ENCODE peak calls at places on chromosomes 7 and 10, in eight cellular contexts. W, Q, A, B, C, N, R and S are unnamed samples. For H3K27me3, the result is how much of the 10 kb centered on the place peaks cover.

GRCh38 chr10:100562806-100563293 is 27.1 kb downstream of the HIF1AN start:
- DNase-seq in W (peak), Q (no peak), A (peak), B (peak), C (peak), N (peak), R (no peak), S (peak)

GRCh38 chr7:56174346-56175085 is 58.3 kb upstream of the NUPR2 start:
- DNase-seq in W (no peak), Q (no peak), A (no peak), B (no peak), C (no peak), N (no peak), R (no peak), S (no peak)

GRCh38 chr7:148856891-148857290 is 27.2 kb downstream of the EZH2 start:
- DNase-seq in W (peak), Q (no peak), A (peak), B (peak), C (no peak), N (no peak), R (no peak), S (no peak)

GRCh38 chr7:157442993-157443831 is 106.4 kb downstream of the DNAJB6 start:
- DNase-seq in W (no peak), Q (no peak), A (no peak), B (no peak), C (no peak), N (no peak), R (no peak), S (no peak)

GRCh38 chr10:3754727-3755439 is 30.1 kb downstream of the KLF6 start:
- DNase-seq in W (peak), Q (peak), A (peak), B (peak), C (no peak), N (no peak), R (no peak), S (no peak)

GRCh38 chr10:340646-341045 is 205.4 kb downstream of the ZMYND11 start:
- DNase-seq in W (no peak), Q (no peak), A (no peak), B (no peak), C (no peak), N (no peak), R (no peak), S (no peak)

GRCh38 chr7:140605337-140605736 is 35.3 kb downstream of the DENND2A start:
- DNase-seq in W (no peak), Q (no peak), A (peak), B (peak), C (no peak), N (peak), R (no peak), S (no peak)

GRCh38 chr10:64458341-64458740 is 937.1 kb downstream of the REEP3 start:
- DNase-seq in W (no peak), Q (no peak), A (no peak), B (no peak), C (no peak), N (no peak), R (no peak), S (no peak)

GRCh38 chr7:42831051-42831952 is 80.6 kb downstream of the C7orf25 start:
- DNase-seq in W (peak), Q (peak), A (peak), B (peak), C (peak), N (peak), R (peak), S (no peak)

GRCh38 chr7:136566491-136566890 is 302.0 kb upstream of the CHRM2 start:
- DNase-seq in W (no peak), Q (no peak), A (no peak), B (no peak), C (no peak), N (no peak), R (no peak), S (no peak)

GRCh38 chr10:32786968-32787367 is 171.1 kb downstream of the ITGB1 start:
- DNase-seq in W (no peak), Q (no peak), A (no peak), B (no peak), C (no peak), N (no peak), R (no peak), S (no peak)

GRCh38 chr7:130943336-130943901 is 209.4 kb upstream of the KLF14 start:
- DNase-seq in W (peak), Q (peak), A (peak), B (peak), C (no peak), N (no peak), R (no peak), S (no peak)

GRCh38 chr10:52499281-52499680 is 185.2 kb downstream of the DKK1 start:
- DNase-seq in W (no peak), Q (no peak), A (no peak), B (no peak), C (no peak), N (no peak), R (no peak), S (no peak)

GRCh38 chr7:104264281-104264680 is 56.5 kb upstream of the ORC5 start:
- DNase-seq in W (peak), Q (no peak), A (peak), B (peak), C (no peak), N (no peak), R (no peak), S (no peak)

GRCh38 chr10:24453404-24453830 is 244.5 kb downstream of the KIAA1217 start:
- DNase-seq in W (no peak), Q (no peak), A (peak), B (peak), C (no peak), N (no peak), R (no peak), S (no peak)

GRCh38 chr7:139936760-139937310 is 107.8 kb downstream of the TBXAS1 start:
- DNase-seq in W (peak), Q (no peak), A (peak), B (peak), C (no peak), N (no peak), R (no peak), S (no peak)

GRCh38 chr10:22560391-22561239 is 153.8 kb downstream of the PIP4K2A start:
- DNase-seq in W (no peak), Q (no peak), A (no peak), B (no peak), C (no peak), N (peak), R (no peak), S (no peak)

GRCh38 chr10:89269822-89270483 is 18.4 kb upstream of the LIPA start:
- DNase-seq in W (no peak), Q (no peak), A (no peak), B (no peak), C (no peak), N (no peak), R (no peak), S (no peak)

GRCh38 chr7:37083311-37084096 is 359.2 kb upstream of the AOAH start:
- DNase-seq in W (no peak), Q (no peak), A (peak), B (peak), C (no peak), N (no peak), R (no peak), S (no peak)

GRCh38 chr10:104273899-104274575 is 5.1 kb downstream of the GSTO2 start:
- DNase-seq in W (no peak), Q (no peak), A (no peak), B (no peak), C (no peak), N (no peak), R (no peak), S (no peak)

GRCh38 chr7:116443101-116443523 is 56.4 kb upstream of the CAV2 start:
- DNase-seq in W (peak), Q (no peak), A (peak), B (peak), C (no peak), N (no peak), R (no peak), S (no peak)

GRCh38 chr7:101410743-101411476 is 48.2 kb downstream of the COL26A1 start:
- DNase-seq in W (no peak), Q (peak), A (no peak), B (no peak), C (peak), N (peak), R (no peak), S (peak)

GRCh38 chr10:32957341-32958084 is 517 bp downstream of the ITGB1 start:
- DNase-seq in W (peak), Q (peak), A (no peak), B (no peak), C (peak), N (peak), R (peak), S (peak)

GRCh38 chr7:82234457-82235049 is 209.0 kb downstream of the CACNA2D1 start:
- DNase-seq in W (no peak), Q (peak), A (peak), B (peak), C (no peak), N (peak), R (no peak), S (no peak)

GRCh38 chr7:31850601-31851000 is 163.6 kb downstream of the PPP1R17 start:
- DNase-seq in W (no peak), Q (no peak), A (peak), B (no peak), C (peak), N (peak), R (no peak), S (no peak)

GRCh38 chr10:68992721-68993440 is 4.3 kb downstream of the KIFBP start:
- DNase-seq in W (peak), Q (no peak), A (peak), B (peak), C (no peak), N (no peak), R (no peak), S (no peak)

GRCh38 chr10:130206216-130206737 is 70.1 kb downstream of the GLRX3 start:
- DNase-seq in W (no peak), Q (no peak), A (no peak), B (no peak), C (no peak), N (no peak), R (no peak), S (no peak)

GRCh38 chr10:101781984-101782810 is 1.0 kb downstream of the NPM3 start:
- DNase-seq in W (no peak), Q (no peak), A (no peak), B (no peak), C (no peak), N (no peak), R (no peak), S (no peak)

GRCh38 chr10:79404231-79404609 is 41.2 kb downstream of the ZCCHC24 start:
- DNase-seq in W (peak), Q (no peak), A (peak), B (peak), C (no peak), N (peak), R (peak), S (no peak)

GRCh38 chr10:128526793-128527375 is 400.7 kb upstream of the MKI67 start:
- DNase-seq in W (no peak), Q (no peak), A (no peak), B (no peak), C (no peak), N (no peak), R (no peak), S (no peak)

DNA sequence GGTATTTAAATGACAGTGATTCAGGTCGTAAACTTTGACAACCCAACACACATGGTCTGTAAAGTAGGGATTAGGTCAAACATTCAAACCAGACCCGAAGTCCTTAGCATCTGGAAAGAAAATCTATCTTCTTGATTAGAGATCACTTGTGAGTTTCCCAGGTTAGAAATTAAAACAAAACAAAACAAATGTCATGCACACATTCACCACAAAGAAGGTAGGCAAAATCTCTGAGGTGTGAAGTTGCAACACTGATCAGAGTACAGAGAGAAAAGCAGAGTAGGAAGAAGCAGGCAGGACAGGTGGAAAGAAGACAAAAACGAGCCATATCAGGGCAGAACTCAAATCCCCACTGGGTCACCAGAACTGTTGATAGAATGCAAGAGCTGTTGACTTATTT is 102.8 kb upstream of the THSD7A start:
- DNase-seq in W (no peak), Q (no peak), A (no peak), B (no peak), C (no peak), N (no peak), R (no peak), S (no peak)
- H3K4me3 ChIP-seq in W (no peak), Q (no peak), A (no peak), B (no peak), C (no peak), N (no peak), R (no peak), S (no peak)

GRCh38 chr10:84548869-84549268 is 220.5 kb downstream of the CCSER2 start:
- DNase-seq in W (no peak), Q (no peak), A (no peak), B (no peak), C (no peak), N (peak), R (no peak), S (peak)

GRCh38 chr10:84545651-84546050 is 217.3 kb downstream of the CCSER2 start:
- DNase-seq in W (no peak), Q (no peak), A (no peak), B (no peak), C (no peak), N (no peak), R (no peak), S (no peak)

GRCh38 chr10:84549368-84549767 is 221.0 kb downstream of the CCSER2 start:
- DNase-seq in W (no peak), Q (no peak), A (no peak), B (no peak), C (no peak), N (no peak), R (no peak), S (no peak)

GRCh38 chr10:84543948-84544347 is 215.6 kb downstream of the CCSER2 start:
- DNase-seq in W (peak), Q (no peak), A (peak), B (no peak), C (no peak), N (no peak), R (no peak), S (no peak)

GRCh38 chr10:84546609-84547008 is 218.2 kb downstream of the CCSER2 start:
- DNase-seq in W (no peak), Q (no peak), A (no peak), B (no peak), C (no peak), N (no peak), R (no peak), S (no peak)
- H3K27me3 ChIP-seq in W (under half), Q (under half), A (under half), B (under half), C (under half), N (under half), R (under half), S (under half)

DNA sequence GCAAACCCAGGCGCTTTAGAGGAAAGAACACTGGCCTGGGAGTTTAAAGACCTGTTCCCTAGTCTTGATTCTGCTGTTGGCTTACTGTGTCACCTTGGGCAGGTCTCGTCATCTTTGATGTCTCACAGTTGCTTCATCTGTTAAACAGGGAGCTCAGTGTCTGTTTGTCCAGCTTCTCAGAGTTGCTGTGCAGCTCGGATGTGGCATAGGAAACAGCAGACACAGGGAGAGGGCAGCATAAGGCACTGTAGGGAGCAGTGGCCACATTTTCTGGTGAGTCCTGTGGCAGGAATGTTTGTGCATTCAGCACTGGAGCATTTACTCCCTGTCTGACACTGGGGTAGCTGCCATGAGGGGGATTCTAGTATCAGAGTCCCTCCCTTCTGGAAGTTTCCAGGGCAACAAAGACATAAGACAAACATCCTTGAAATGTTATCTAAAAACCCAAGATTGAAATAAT is 2.0 kb downstream of the REPIN1 start:
- DNase-seq in W (no peak), Q (no peak), A (peak), B (peak), C (no peak), N (peak), R (no peak), S (no peak)
- H3K4me3 ChIP-seq in W (no peak), Q (no peak), A (no peak), B (peak), C (no peak), N (no peak), R (no peak), S (peak)

GRCh38 chr10:132836248-132836831 is 50.4 kb upstream of the NKX6-2 start:
- DNase-seq in W (no peak), Q (no peak), A (no peak), B (no peak), C (no peak), N (no peak), R (no peak), S (no peak)

GRCh38 chr10:132833421-132834111 is 47.6 kb upstream of the NKX6-2 start:
- DNase-seq in W (no peak), Q (no peak), A (no peak), B (no peak), C (no peak), N (no peak), R (no peak), S (no peak)

GRCh38 chr10:132834311-132834761 is 48.4 kb upstream of the NKX6-2 start:
- DNase-seq in W (no peak), Q (no peak), A (no peak), B (no peak), C (no peak), N (no peak), R (no peak), S (no peak)

GRCh38 chr10:132835848-132836233 is 49.9 kb upstream of the NKX6-2 start:
- DNase-seq in W (no peak), Q (no peak), A (no peak), B (no peak), C (no peak), N (no peak), R (no peak), S (no peak)

DNA sequence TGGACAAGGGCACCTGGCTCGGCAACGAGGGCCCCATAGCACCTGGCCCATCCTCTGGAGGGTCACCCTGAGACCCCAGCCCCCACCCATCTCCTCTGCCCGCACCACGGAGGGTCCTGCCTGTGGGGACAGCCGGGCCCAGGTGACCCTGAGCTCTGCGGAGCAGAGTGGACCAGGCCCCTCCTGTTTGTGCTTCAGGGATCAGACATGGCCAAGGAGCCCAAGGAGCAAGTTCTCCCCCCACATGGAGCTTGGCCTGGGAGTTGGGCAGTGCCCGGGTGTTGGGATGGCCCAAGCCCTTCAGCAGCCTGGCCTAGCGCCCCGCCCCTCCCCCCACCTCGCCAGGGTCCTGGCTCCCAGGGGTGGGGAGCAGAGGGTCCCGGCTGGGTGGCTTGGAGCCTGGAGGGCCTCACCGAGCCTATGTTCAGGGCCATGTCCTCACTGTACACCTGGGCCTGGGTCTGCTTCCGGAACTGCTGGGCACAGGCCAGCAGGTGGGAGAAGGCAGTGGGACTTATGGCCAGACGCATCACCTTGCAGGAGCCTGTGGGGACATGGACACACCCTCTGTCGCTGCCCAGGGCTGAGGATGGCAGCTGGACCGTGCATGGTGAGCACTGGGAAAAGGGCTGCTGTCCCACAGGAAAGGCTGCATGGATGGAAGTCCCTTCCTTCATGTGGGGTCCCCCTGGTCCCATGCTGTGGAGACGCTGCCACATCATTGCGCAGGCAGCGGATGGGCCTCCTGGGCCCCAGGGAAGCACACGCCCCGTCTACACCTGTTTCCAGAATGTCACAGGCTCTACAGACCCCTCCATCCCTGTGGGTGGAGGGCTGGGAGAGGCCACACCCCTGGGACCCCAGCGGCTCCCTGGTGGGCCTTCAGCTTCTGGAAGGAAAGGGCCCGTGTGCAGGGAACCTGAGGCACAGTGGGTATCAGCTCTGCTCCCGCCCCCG is 49.2 kb upstream of the NKX6-2 start:
- DNase-seq in W (no peak), Q (no peak), A (no peak), B (no peak), C (no peak), N (no peak), R (no peak), S (no peak)
- H3K27me3 ChIP-seq in W (under half), Q (under half), A (under half), B (under half), C (under half), N (under half), R (under half), S (under half)

GRCh38 chr7:39954694-39955093 is 4.6 kb downstream of the CDK13 start:
- DNase-seq in W (no peak), Q (no peak), A (no peak), B (no peak), C (no peak), N (no peak), R (no peak), S (no peak)
- H3K4me3 ChIP-seq in W (no peak), Q (peak), A (no peak), B (no peak), C (no peak), N (no peak), R (no peak), S (no peak)

GRCh38 chr7:1669954-1670893 is at the start of gene ELFN1:
- DNase-seq in W (no peak), Q (no peak), A (peak), B (peak), C (peak), N (peak), R (no peak), S (peak)

GRCh38 chr7:1670894-1671875 is 1.1 kb downstream of the ELFN1 start:
- DNase-seq in W (no peak), Q (no peak), A (no peak), B (no peak), C (no peak), N (no peak), R (peak), S (no peak)

GRCh38 chr7:1672851-1673486 is 2.9 kb downstream of the ELFN1 start:
- DNase-seq in W (no peak), Q (no peak), A (no peak), B (no peak), C (no peak), N (no peak), R (peak), S (no peak)

GRCh38 chr7:1673581-1674102 is 3.6 kb downstream of the ELFN1 start:
- DNase-seq in W (no peak), Q (no peak), A (no peak), B (no peak), C (no peak), N (no peak), R (peak), S (no peak)

GRCh38 chr7:1671876-1672451 is 1.9 kb downstream of the ELFN1 start:
- DNase-seq in W (no peak), Q (no peak), A (no peak), B (no peak), C (no peak), N (no peak), R (no peak), S (no peak)
- H3K27me3 ChIP-seq in W (under half), Q (under half), A (half or more), B (under half), C (under half), N (half or more), R (under half), S (under half)

GRCh38 chr10:28669227-28670173 is 7.8 kb upstream of the BAMBI start:
- DNase-seq in W (no peak), Q (no peak), A (no peak), B (no peak), C (no peak), N (no peak), R (no peak), S (no peak)
- H3K4me3 ChIP-seq in W (peak), Q (no peak), A (peak), B (peak), C (peak), N (peak), R (peak), S (peak)

DNA sequence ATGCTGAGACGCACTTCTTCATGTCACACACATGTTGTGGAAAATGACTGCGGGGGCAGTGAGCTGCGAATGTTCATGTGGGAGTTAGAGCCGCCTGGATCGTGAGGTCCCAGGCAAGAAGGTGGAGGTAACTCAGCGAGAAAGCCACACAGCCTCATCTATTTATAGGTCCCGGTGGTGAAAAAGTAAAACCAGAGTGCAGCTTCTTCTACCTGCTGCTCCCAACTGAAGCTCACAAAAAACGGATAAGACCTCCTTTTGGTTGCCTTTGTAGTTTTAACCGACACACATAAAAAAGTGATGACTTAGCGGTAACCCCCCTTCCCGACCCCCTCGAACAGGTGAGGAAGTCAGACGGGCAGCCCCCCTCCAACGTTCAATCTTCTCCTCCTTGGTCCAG is 276.9 kb downstream of the GATA3 start:
- DNase-seq in W (no peak), Q (peak), A (no peak), B (no peak), C (no peak), N (no peak), R (no peak), S (no peak)
- H3K27me3 ChIP-seq in W (under half), Q (under half), A (under half), B (under half), C (under half), N (under half), R (under half), S (under half)